ENCODE peak calls at places on chromosomes 4 and X, in seven cellular contexts. Q is NCI-H2171 treated with DMSO at 0.1 percent for 48 hours; Z is effector CD8-positive, alpha-beta T cell; M is stimulated activated effector memory CD8-positive, alpha-beta T cell treated with anti-CD3 and anti-CD28 coated beads, Interleukin-12 subunit alpha, Interleukin-12 subunit beta, amount 100 ng/mL, for 72 hours; J is NCI-H1092; T is AG09309; O is stimulated activated CD8-positive, alpha-beta memory T cell treated with anti-CD3 and anti-CD28 coated beads, Interleukin-7, amount 100 ng/mL, for 1 hour. H is an unnamed sample.

GRCh38 chr4:2512396-2513135 is 23.9 kb upstream of the FAM193A start:
- DNase-seq in O (no peak), Z (no peak), J (no peak), M (no peak), T (no peak), Q (no peak), H (no peak)

GRCh38 chr4:41360214-41360910 is 103.6 kb downstream of the UCHL1 start:
- DNase-seq in Q (peak), T (no peak), Z (no peak), O (no peak), J (peak), M (no peak), H (peak)

GRCh38 chr4:109410776-109411175 is 22.8 kb upstream of the SEC24B start:
- DNase-seq in J (no peak), M (no peak), O (no peak), Z (no peak), Q (no peak), T (no peak), H (no peak)

GRCh38 chr4:106676173-106676921 is 307.8 kb upstream of the GIMD1 start:
- DNase-seq in O (no peak), Q (no peak), J (no peak), M (no peak), T (peak), Z (no peak), H (no peak)

GRCh38 chr4:184972996-184973395 is 45.3 kb upstream of the HELT start:
- DNase-seq in Z (no peak), J (no peak), T (no peak), M (no peak), Q (no peak), O (no peak), H (no peak)

GRCh38 chrX:129631850-129632249 is 22.9 kb downstream of the APLN start:
- DNase-seq in J (no peak), Z (no peak), T (no peak), Q (no peak), O (no peak), M (no peak), H (no peak)

GRCh38 chrX:79181401-79181800 is 36.9 kb downstream of the GPR174 start:
- DNase-seq in Q (no peak), O (no peak), Z (no peak), M (no peak), T (no peak), J (no peak), H (no peak)

GRCh38 chrX:1464282-1465131 is 11.8 kb upstream of the ASMTL start:
- DNase-seq in T (no peak), Q (no peak), Z (no peak), J (no peak), M (peak), O (no peak), H (no peak)

GRCh38 chr4:150782311-150782710 is 200.4 kb downstream of the MAB21L2 start:
- DNase-seq in T (no peak), J (no peak), O (no peak), M (no peak), Q (peak), Z (no peak), H (no peak)

GRCh38 chr4:172950990-172951389 is 217.6 kb upstream of the GALNT7 start:
- DNase-seq in Z (no peak), Q (no peak), O (no peak), J (no peak), T (no peak), M (no peak), H (no peak)

GRCh38 chr4:85823295-85823694 is 348.3 kb downstream of the ARHGAP24 start:
- DNase-seq in Z (no peak), T (no peak), Q (peak), O (no peak), J (no peak), M (no peak), H (peak)

GRCh38 chrX:110509778-110510510 is 151.3 kb downstream of the RTL9 start:
- DNase-seq in T (peak), Z (no peak), M (no peak), O (no peak), Q (no peak), J (no peak), H (no peak)

GRCh38 chrX:103210056-103210455 is 4.9 kb upstream of the BEX4 start:
- DNase-seq in M (no peak), T (no peak), J (no peak), Z (no peak), Q (no peak), O (no peak), H (no peak)

GRCh38 chr4:28557755-28558154 is 1697.1 kb downstream of the STIM2 start:
- DNase-seq in J (no peak), O (no peak), Q (no peak), T (peak), M (no peak), Z (no peak), H (no peak)

GRCh38 chr4:15149234-15149841 is 147.1 kb downstream of the CPEB2 start:
- DNase-seq in O (no peak), Q (no peak), J (no peak), Z (no peak), T (no peak), M (no peak), H (no peak)

GRCh38 chr4:4862665-4863482 is 3.4 kb downstream of the MSX1 start:
- DNase-seq in O (no peak), T (no peak), J (no peak), M (no peak), Z (no peak), Q (no peak), H (no peak)

GRCh38 chrX:100591256-100592051 is 6.7 kb downstream of the TNMD start:
- DNase-seq in Z (no peak), M (no peak), O (no peak), J (no peak), T (no peak), Q (no peak), H (no peak)

GRCh38 chrX:155889328-155889727 is 8.2 kb downstream of the VAMP7 start:
- DNase-seq in Z (no peak), T (no peak), J (no peak), Q (no peak), M (no peak), O (no peak), H (no peak)

GRCh38 chr4:145061325-145061920 is 36.6 kb downstream of the ANAPC10 start:
- DNase-seq in Q (peak), M (no peak), O (no peak), T (no peak), J (peak), Z (no peak), H (peak)

GRCh38 chr4:76772498-76773106 is 125.3 kb downstream of the SOWAHB start:
- DNase-seq in O (no peak), T (no peak), J (no peak), Z (no peak), Q (no peak), M (no peak), H (no peak)

GRCh38 chrX:119374736-119375135 is 24.4 kb upstream of the SLC25A43 start:
- DNase-seq in Z (no peak), J (no peak), T (peak), Q (no peak), M (no peak), O (no peak), H (no peak)

GRCh38 chr4:146590801-146591200 is 47.9 kb upstream of the POU4F2 start:
- DNase-seq in O (no peak), Q (no peak), T (no peak), J (no peak), M (no peak), Z (no peak), H (peak)

GRCh38 chrX:45889471-45889870 is 655.8 kb downstream of the ZNF674 start:
- DNase-seq in T (peak), M (no peak), Z (no peak), Q (no peak), O (no peak), J (no peak), H (no peak)

GRCh38 chrX:130786030-130786429 is 117.0 kb downstream of the ENOX2 start:
- DNase-seq in T (no peak), M (no peak), O (no peak), Q (no peak), Z (no peak), J (no peak), H (peak)

GRCh38 chr4:5635826-5636196 is 72.5 kb downstream of the EVC2 start:
- DNase-seq in J (no peak), Z (no peak), T (peak), Q (no peak), M (no peak), O (no peak), H (no peak)

GRCh38 chr4:43316813-43317212 is 424.3 kb downstream of the GRXCR1 start:
- DNase-seq in J (no peak), Q (no peak), Z (no peak), T (no peak), M (no peak), O (no peak), H (no peak)

GRCh38 chr4:109302366-109303140 is at the start of gene COL25A1:
- DNase-seq in Q (no peak), T (no peak), O (no peak), Z (peak), M (no peak), J (no peak), H (peak)

GRCh38 chr4:26087108-26087507 is 173.1 kb downstream of the SMIM20 start:
- DNase-seq in O (no peak), Q (no peak), J (no peak), Z (no peak), M (no peak), T (no peak), H (no peak)

GRCh38 chrX:46965125-46965758 is 53.0 kb downstream of the JADE3 start:
- DNase-seq in M (no peak), T (no peak), O (no peak), J (no peak), Q (no peak), Z (no peak), H (no peak)

GRCh38 chr4:38943355-38943754 is 75.7 kb downstream of the FAM114A1 start:
- DNase-seq in J (peak), Z (no peak), Q (peak), T (no peak), M (no peak), O (no peak), H (no peak)

GRCh38 chrX:124719060-124719459 is 372.7 kb downstream of the SH2D1A start:
- DNase-seq in T (no peak), J (no peak), Z (no peak), Q (no peak), O (no peak), M (no peak), H (peak)

GRCh38 chrX:41276661-41277506 is 57.1 kb upstream of the DDX3X start:
- DNase-seq in T (no peak), J (no peak), Q (no peak), Z (no peak), M (no peak), O (no peak), H (no peak)

H was measured in NCI-H524.